ENCODE peak calls at places on chromosomes 3 and 15, in five cellular contexts. H, I, Z, R and F are unnamed samples.

GRCh38 chr3:64022451-64023186 is 675 bp downstream of the PSMD6 start:
- DNase-seq in H (peak; percentile 35), I (no peak), Z (no peak), R (no peak), F (no peak)

GRCh38 chr15:99328673-99329072 is 77.4 kb downstream of the LRRC28 start:
- DNase-seq in H (no peak), I (no peak), Z (no peak), R (no peak), F (no peak)

GRCh38 chr3:186976802-186977201 is 46.5 kb downstream of the ST6GAL1 start:
- DNase-seq in H (no peak), I (no peak), Z (no peak), R (no peak), F (no peak)

GRCh38 chr3:144324061-144324460 is 352.4 kb downstream of the DIPK2A start:
- DNase-seq in H (no peak), I (no peak), Z (no peak), R (no peak), F (no peak)

GRCh38 chr15:65368300-65368617 is 9.5 kb downstream of the IGDCC3 start:
- DNase-seq in H (no peak), I (no peak), Z (no peak), R (no peak), F (no peak)

GRCh38 chr15:74234598-74234875 is 1.6 kb upstream of the CCDC33 start:
- DNase-seq in H (no peak), I (no peak), Z (no peak), R (no peak), F (no peak)

GRCh38 chr3:172315401-172316091 is 132.7 kb downstream of the GHSR start:
- DNase-seq in H (no peak), I (peak; percentile 17), Z (no peak), R (no peak), F (no peak)

GRCh38 chr3:40097507-40098117 is 211.9 kb upstream of the EIF1B start:
- DNase-seq in H (no peak), I (no peak), Z (no peak), R (no peak), F (no peak)

GRCh38 chr3:81080608-81081007 is 680.8 kb downstream of the GBE1 start:
- DNase-seq in H (no peak), I (no peak), Z (no peak), R (no peak), F (no peak)

GRCh38 chr3:77524467-77524866 is 484.6 kb downstream of the ROBO2 start:
- DNase-seq in H (no peak), I (no peak), Z (no peak), R (no peak), F (no peak)

GRCh38 chr15:81385110-81386076 is 11.4 kb upstream of the TMC3 start:
- DNase-seq in H (no peak), I (no peak), Z (no peak), R (no peak), F (no peak)

GRCh38 chr15:100783296-100783695 is 96.3 kb upstream of the ALDH1A3 start:
- DNase-seq in H (no peak), I (no peak), Z (no peak), R (no peak), F (no peak)

GRCh38 chr3:133661454-133662255 is at the start of gene TOPBP1:
- DNase-seq in H (peak; percentile 93), I (peak; percentile 14), Z (peak; percentile 82), R (peak; percentile 78), F (peak; percentile 76)

GRCh38 chr3:132573657-132574260 is 23.3 kb upstream of the ACKR4 start:
- DNase-seq in H (no peak), I (no peak), Z (no peak), R (no peak), F (no peak)

GRCh38 chr15:91224750-91225380 is 124.8 kb downstream of the SV2B start:
- DNase-seq in H (no peak), I (no peak), Z (no peak), R (no peak), F (no peak)

GRCh38 chr15:75646944-75647364 is 758 bp upstream of the SNX33 start:
- DNase-seq in H (no peak), I (no peak), Z (no peak), R (no peak), F (no peak)

GRCh38 chr15:86558678-86559077 is 479.0 kb downstream of the AGBL1 start:
- DNase-seq in H (no peak), I (no peak), Z (no peak), R (no peak), F (no peak)

GRCh38 chr3:58032186-58032585 is 24.0 kb downstream of the FLNB start:
- DNase-seq in H (no peak), I (peak; percentile 92), Z (no peak), R (no peak), F (no peak)

GRCh38 chr15:71937650-71938311 is 127.4 kb downstream of the NR2E3 start:
- DNase-seq in H (no peak), I (no peak), Z (no peak), R (no peak), F (no peak)

GRCh38 chr3:170848294-170848917 is 21.6 kb downstream of the RPL22L1 start:
- DNase-seq in H (no peak), I (no peak), Z (no peak), R (no peak), F (no peak)

GRCh38 chr15:27847775-27848710 is 251.1 kb downstream of the OCA2 start:
- DNase-seq in H (no peak), I (no peak), Z (no peak), R (no peak), F (no peak)

GRCh38 chr15:99238849-99239248 is 10.5 kb downstream of the TTC23 start:
- DNase-seq in H (no peak), I (no peak), Z (no peak), R (no peak), F (no peak)

GRCh38 chr15:89164712-89165211 is 56.6 kb downstream of the RLBP1 start:
- DNase-seq in H (no peak), I (no peak), Z (no peak), R (no peak), F (no peak)

GRCh38 chr3:9316881-9317341 is 45.9 kb upstream of the THUMPD3 start:
- DNase-seq in H (no peak), I (peak; percentile 35), Z (no peak), R (no peak), F (no peak)

GRCh38 chr3:65425880-65426279 is 612.8 kb downstream of the MAGI1 start:
- DNase-seq in H (no peak), I (no peak), Z (no peak), R (no peak), F (no peak)

GRCh38 chr3:28743843-28744242 is 395.2 kb upstream of the AZI2 start:
- DNase-seq in H (no peak), I (no peak), Z (no peak), R (no peak), F (no peak)